ENCODE peak calls at places on chromosomes 1 and 21, in four cellular contexts. One of them, this sample, is unnamed.

GRCh38 chr1:246280551-246280950 is 226.5 kb downstream of the SMYD3 start:
- DNase-seq in glutamatergic neuron: no peak
- DNase-seq in brain microvascular endothelial cell: peak
- DNase-seq in CD8-positive, alpha-beta T cell: no peak
- DNase-seq in this sample: no peak

GRCh38 chr1:164790081-164790480 is 231.1 kb downstream of the PBX1 start:
- DNase-seq in glutamatergic neuron: no peak
- DNase-seq in brain microvascular endothelial cell: no peak
- DNase-seq in CD8-positive, alpha-beta T cell: no peak
- DNase-seq in this sample: no peak

GRCh38 chr1:86757272-86757984 is 53.1 kb downstream of the SH3GLB1 start:
- DNase-seq in glutamatergic neuron: no peak
- DNase-seq in CD8-positive, alpha-beta T cell: no peak
- DNase-seq in brain microvascular endothelial cell: no peak
- DNase-seq in this sample: no peak

GRCh38 chr1:34460193-34460592 is 283.5 kb downstream of the C1orf94 start:
- DNase-seq in CD8-positive, alpha-beta T cell: no peak
- DNase-seq in brain microvascular endothelial cell: no peak
- DNase-seq in glutamatergic neuron: no peak
- DNase-seq in this sample: peak

GRCh38 chr1:241639653-241640148 is 468 bp downstream of the CHML start:
- DNase-seq in glutamatergic neuron: peak
- DNase-seq in brain microvascular endothelial cell: peak
- DNase-seq in CD8-positive, alpha-beta T cell: no peak
- DNase-seq in this sample: no peak

GRCh38 chr1:100719490-100719889 is at the start of gene VCAM1:
- DNase-seq in glutamatergic neuron: no peak
- DNase-seq in brain microvascular endothelial cell: peak
- DNase-seq in CD8-positive, alpha-beta T cell: no peak
- DNase-seq in this sample: peak

GRCh38 chr21:37737996-37738395 is 178.3 kb downstream of the KCNJ6 start:
- DNase-seq in glutamatergic neuron: no peak
- DNase-seq in CD8-positive, alpha-beta T cell: no peak
- DNase-seq in brain microvascular endothelial cell: no peak
- DNase-seq in this sample: no peak

GRCh38 chr1:245652660-245653427 is 498.1 kb downstream of the KIF26B start:
- DNase-seq in brain microvascular endothelial cell: no peak
- DNase-seq in glutamatergic neuron: no peak
- DNase-seq in CD8-positive, alpha-beta T cell: no peak
- DNase-seq in this sample: no peak

GRCh38 chr1:36160949-36161485 is 5.1 kb downstream of the MAP7D1 start:
- DNase-seq in glutamatergic neuron: peak
- DNase-seq in CD8-positive, alpha-beta T cell: peak
- DNase-seq in brain microvascular endothelial cell: peak
- DNase-seq in this sample: peak

GRCh38 chr21:16117331-16117730 is 387.5 kb downstream of the USP25 start:
- DNase-seq in brain microvascular endothelial cell: no peak
- DNase-seq in CD8-positive, alpha-beta T cell: no peak
- DNase-seq in glutamatergic neuron: no peak
- DNase-seq in this sample: no peak

DNA sequence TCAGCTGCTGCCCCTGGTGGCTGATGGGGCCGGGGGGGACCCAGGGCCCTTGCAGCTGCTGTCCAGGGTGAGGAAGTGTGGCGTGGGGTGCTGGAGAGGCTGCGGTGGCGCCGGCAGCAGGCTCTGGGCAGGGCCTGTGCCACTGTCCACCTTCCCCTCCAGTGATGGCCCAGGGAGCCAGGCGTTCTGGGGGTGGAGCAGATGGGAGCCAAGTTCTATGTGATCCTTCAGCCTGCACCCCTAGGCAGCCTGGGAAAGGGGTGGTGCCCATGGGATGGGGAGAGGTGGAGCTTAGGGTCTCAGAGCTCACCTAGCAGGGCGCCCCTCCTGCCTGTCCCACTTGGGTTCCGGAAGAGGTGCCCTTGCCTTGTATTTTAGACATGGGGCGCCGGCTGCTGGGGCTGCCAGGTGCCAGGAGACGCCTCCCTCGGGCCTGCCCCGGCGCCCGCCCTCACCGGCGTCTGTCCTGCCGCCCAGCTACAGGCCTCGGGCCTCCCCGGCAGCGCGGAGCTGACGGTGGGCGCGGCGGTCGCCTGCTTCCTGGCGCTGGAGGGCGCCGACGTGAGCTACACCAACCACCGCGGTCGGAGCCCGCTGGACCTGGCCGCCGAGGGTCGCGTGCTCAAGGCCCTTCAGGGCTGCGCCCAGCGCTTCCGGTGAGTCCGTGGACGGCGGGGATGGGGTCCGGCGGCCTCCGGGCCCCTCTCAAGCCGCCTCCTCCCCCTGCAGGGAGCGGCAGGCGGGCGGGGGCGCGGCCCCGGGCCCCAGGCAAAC is 3.1 kb upstream of the MMP23B start:
- DNase-seq in brain microvascular endothelial cell: no peak
- DNase-seq in CD8-positive, alpha-beta T cell: no peak
- DNase-seq in glutamatergic neuron: peak
- DNase-seq in this sample: no peak
- TF ChIP-seq CTCF in brain microvascular endothelial cell: peak
- TF ChIP-seq CTCF in CD8-positive, alpha-beta T cell: no peak
- TF ChIP-seq CTCF in glutamatergic neuron: no peak
- TF ChIP-seq CTCF in this sample: no peak

DNA sequence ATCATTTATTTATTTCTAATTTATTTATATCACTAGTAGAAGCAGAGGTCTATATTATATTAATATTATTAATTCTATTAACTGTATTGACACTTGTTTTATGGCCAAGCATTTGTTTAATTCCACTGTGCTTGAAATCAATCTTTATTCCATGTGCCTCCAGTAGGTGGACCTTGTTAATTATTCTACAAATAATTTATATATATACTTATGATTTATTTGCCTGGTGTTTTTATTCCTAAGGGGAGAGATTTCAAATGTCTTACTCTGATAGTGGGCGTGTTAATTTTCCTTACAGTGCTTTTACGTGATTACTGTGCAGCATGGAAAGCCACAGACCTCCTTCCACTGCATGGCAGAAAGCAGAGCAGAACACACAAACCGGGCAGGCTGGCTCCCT is 17.5 kb upstream of the OR6N2 start:
- DNase-seq in brain microvascular endothelial cell: no peak
- DNase-seq in CD8-positive, alpha-beta T cell: no peak
- DNase-seq in glutamatergic neuron: no peak
- DNase-seq in this sample: no peak
- TF ChIP-seq CTCF in brain microvascular endothelial cell: no peak
- TF ChIP-seq CTCF in CD8-positive, alpha-beta T cell: no peak
- TF ChIP-seq CTCF in glutamatergic neuron: peak
- TF ChIP-seq CTCF in this sample: no peak

GRCh38 chr1:88035578-88035977 is 648.5 kb upstream of the PKN2 start:
- DNase-seq in brain microvascular endothelial cell: no peak
- DNase-seq in CD8-positive, alpha-beta T cell: no peak
- DNase-seq in glutamatergic neuron: peak
- DNase-seq in this sample: no peak

GRCh38 chr1:88029142-88029541 is 654.9 kb upstream of the PKN2 start:
- DNase-seq in CD8-positive, alpha-beta T cell: no peak
- DNase-seq in glutamatergic neuron: no peak
- DNase-seq in brain microvascular endothelial cell: no peak
- DNase-seq in this sample: no peak

DNA sequence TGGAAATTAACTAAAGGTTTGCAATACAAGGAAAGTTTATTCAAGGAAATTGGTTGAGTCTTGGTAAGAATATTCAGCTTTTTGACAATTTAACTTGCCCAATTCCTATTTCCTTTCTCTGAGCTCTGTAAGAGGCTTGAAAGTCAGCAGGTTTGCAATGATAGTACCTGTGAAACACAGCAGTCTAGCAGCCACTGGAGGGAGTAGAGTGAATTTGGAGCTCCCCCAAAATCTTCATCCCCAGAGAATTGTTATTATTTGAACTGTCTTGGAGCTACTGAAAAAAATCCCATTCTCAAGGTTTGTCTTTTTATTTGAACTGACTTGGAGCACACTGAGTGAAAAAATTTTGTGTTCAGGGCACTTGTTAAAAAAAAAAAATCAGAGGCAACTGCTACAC is 654.2 kb upstream of the PKN2 start:
- DNase-seq in glutamatergic neuron: no peak
- DNase-seq in CD8-positive, alpha-beta T cell: no peak
- DNase-seq in brain microvascular endothelial cell: no peak
- DNase-seq in this sample: no peak
- TF ChIP-seq CTCF in glutamatergic neuron: no peak
- TF ChIP-seq CTCF in CD8-positive, alpha-beta T cell: no peak
- TF ChIP-seq CTCF in brain microvascular endothelial cell: no peak
- TF ChIP-seq CTCF in this sample: no peak

GRCh38 chr1:203166192-203166940 is 9.3 kb downstream of the MYBPH start:
- DNase-seq in glutamatergic neuron: no peak
- DNase-seq in CD8-positive, alpha-beta T cell: no peak
- DNase-seq in brain microvascular endothelial cell: no peak
- DNase-seq in this sample: peak
- TF ChIP-seq CTCF in glutamatergic neuron: no peak
- TF ChIP-seq CTCF in CD8-positive, alpha-beta T cell: no peak
- TF ChIP-seq CTCF in brain microvascular endothelial cell: peak
- TF ChIP-seq CTCF in this sample: peak

This sample was measured in GM13977.